ENCODE peak calls at places on chromosome 18, in eight cellular contexts. X, S, Z, F, O, Y, M and H are unnamed samples.

GRCh38 chr18:10401489-10401888 is 52.9 kb upstream of the APCDD1 start:
- DNase-seq in X (no peak), S (no peak), Z (peak; percentile 45), F (no peak), O (no peak), Y (no peak), M (peak; percentile 43), H (no peak)

GRCh38 chr18:59395226-59396175 is 36.4 kb upstream of the LMAN1 start:
- DNase-seq in X (no peak), S (no peak), Z (no peak), F (no peak), O (no peak), Y (no peak), M (no peak), H (no peak)

GRCh38 chr18:79620586-79621165 is 58.9 kb upstream of the CTDP1 start:
- DNase-seq in X (no peak), S (no peak), Z (no peak), F (no peak), O (peak; percentile 25), Y (no peak), M (no peak), H (no peak)

GRCh38 chr18:61535401-61535800 is 202.2 kb downstream of the CDH20 start:
- DNase-seq in X (no peak), S (no peak), Z (no peak), F (no peak), O (no peak), Y (no peak), M (no peak), H (no peak)

GRCh38 chr18:9708057-9708881 is at the start of gene RAB31:
- DNase-seq in X (peak; percentile 44), S (no peak), Z (peak; percentile 94), F (peak; percentile 41), O (no peak), Y (peak; percentile 84), M (no peak), H (peak; percentile 80)

GRCh38 chr18:80046011-80046410 is 11.8 kb downstream of the RBFA start:
- DNase-seq in X (no peak), S (no peak), Z (no peak), F (no peak), O (no peak), Y (no peak), M (no peak), H (no peak)

GRCh38 chr18:49447810-49448745 is 12.4 kb downstream of the DYM start:
- DNase-seq in X (peak; percentile 12), S (no peak), Z (peak; percentile 76), F (no peak), O (peak; percentile 56), Y (peak; percentile 84), M (no peak), H (peak; percentile 73)

GRCh38 chr18:48879008-48879431 is 71.7 kb downstream of the SMAD7 start:
- DNase-seq in X (no peak), S (no peak), Z (no peak), F (no peak), O (no peak), Y (no peak), M (no peak), H (no peak)

GRCh38 chr18:76205906-76206305 is 289.1 kb downstream of the ZNF516 start:
- DNase-seq in X (no peak), S (no peak), Z (no peak), F (no peak), O (no peak), Y (no peak), M (no peak), H (no peak)

GRCh38 chr18:76212958-76213357 is 282.1 kb downstream of the ZNF516 start:
- DNase-seq in X (no peak), S (no peak), Z (no peak), F (no peak), O (no peak), Y (no peak), M (no peak), H (peak; percentile 27)

GRCh38 chr18:76203552-76203951 is 291.5 kb downstream of the ZNF516 start:
- DNase-seq in X (no peak), S (no peak), Z (no peak), F (no peak), O (no peak), Y (no peak), M (no peak), H (no peak)

GRCh38 chr18:76209597-76209996 is 285.4 kb downstream of the ZNF516 start:
- DNase-seq in X (no peak), S (peak; percentile 28), Z (peak; percentile 75), F (no peak), O (no peak), Y (peak; percentile 22), M (peak; percentile 70), H (peak; percentile 13)

GRCh38 chr18:76208632-76209308 is 286.3 kb downstream of the ZNF516 start:
- DNase-seq in X (no peak), S (no peak), Z (no peak), F (no peak), O (no peak), Y (no peak), M (no peak), H (peak; percentile 25)
- H3K4me3 ChIP-seq in X (no peak overlapping the region), S (no peak overlapping the region), Z (no peak overlapping the region), F (no peak overlapping the region), O (no peak overlapping the region), Y (peak overlapping the region; percentile 2), M (no peak overlapping the region), H (peak overlapping the region; percentile 54)

GRCh38 chr18:34225218-34225553 is 473 bp upstream of the NOL4 start:
- DNase-seq in X (no peak), S (no peak), Z (no peak), F (no peak), O (no peak), Y (no peak), M (no peak), H (no peak)

GRCh38 chr18:34223893-34224422 is 755 bp downstream of the NOL4 start:
- DNase-seq in X (no peak), S (no peak), Z (peak; percentile 7), F (no peak), O (no peak), Y (no peak), M (no peak), H (peak; percentile 26)

GRCh38 chr18:34223164-34223892 is 1.4 kb downstream of the NOL4 start:
- DNase-seq in X (no peak), S (no peak), Z (peak; percentile 10), F (no peak), O (no peak), Y (no peak), M (no peak), H (peak; percentile 8)

GRCh38 chr18:34222396-34223163 is 2.1 kb downstream of the NOL4 start:
- DNase-seq in X (no peak), S (no peak), Z (peak; percentile 41), F (peak; percentile 51), O (no peak), Y (no peak), M (no peak), H (peak; percentile 70)

DNA sequence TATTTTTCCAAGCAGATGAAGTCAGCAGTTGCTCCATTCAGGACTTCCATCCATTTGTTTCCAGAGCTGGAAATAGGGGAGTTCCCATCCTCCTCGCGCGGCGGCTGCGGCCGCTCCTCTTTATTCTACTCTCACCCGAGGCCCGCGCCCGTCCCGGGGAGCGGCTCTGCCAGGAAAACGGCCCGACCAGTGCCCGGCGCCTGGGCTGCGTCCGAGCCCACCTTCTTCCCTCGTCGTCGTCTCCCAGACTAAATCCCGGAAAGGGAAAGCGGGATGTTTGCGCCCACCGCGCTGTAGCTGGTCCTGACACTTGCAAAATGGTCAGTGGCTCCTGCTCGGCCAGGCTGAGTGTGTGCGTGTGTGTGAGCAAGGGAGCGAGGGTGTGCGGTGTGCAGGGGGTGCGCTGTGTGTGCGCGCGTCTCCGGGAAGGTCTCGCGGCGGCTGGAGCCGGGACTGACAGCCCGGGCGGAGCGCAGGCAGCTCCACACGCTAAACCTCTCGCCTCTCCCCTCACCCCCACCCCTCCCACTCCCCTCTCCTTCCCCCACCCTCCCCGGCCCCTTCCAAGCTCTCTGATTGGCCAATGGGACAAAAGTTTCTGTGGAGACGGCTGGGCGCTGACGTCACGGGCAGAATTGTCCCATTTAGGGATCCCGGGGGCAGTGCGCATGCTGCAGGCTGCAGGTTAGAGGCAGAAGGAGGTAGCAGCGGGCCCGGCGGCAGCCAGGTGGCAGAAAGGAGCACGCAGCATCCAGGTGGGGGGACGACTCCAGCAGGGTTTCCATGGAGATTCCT is at the start of gene NOL4:
- DNase-seq in X (no peak), S (no peak), Z (peak; percentile 38), F (peak; percentile 92), O (no peak), Y (no peak), M (peak; percentile 12), H (peak; percentile 54)
- H3K4me3 ChIP-seq in X (no peak within 1 kb of the TSS), S (no peak within 1 kb of the TSS), Z (peak within 1 kb of the TSS; percentile 22), F (peak within 1 kb of the TSS; percentile 64), O (no peak within 1 kb of the TSS), Y (peak within 1 kb of the TSS; percentile 35), M (peak within 1 kb of the TSS; percentile 47), H (peak within 1 kb of the TSS; percentile 66)

DNA sequence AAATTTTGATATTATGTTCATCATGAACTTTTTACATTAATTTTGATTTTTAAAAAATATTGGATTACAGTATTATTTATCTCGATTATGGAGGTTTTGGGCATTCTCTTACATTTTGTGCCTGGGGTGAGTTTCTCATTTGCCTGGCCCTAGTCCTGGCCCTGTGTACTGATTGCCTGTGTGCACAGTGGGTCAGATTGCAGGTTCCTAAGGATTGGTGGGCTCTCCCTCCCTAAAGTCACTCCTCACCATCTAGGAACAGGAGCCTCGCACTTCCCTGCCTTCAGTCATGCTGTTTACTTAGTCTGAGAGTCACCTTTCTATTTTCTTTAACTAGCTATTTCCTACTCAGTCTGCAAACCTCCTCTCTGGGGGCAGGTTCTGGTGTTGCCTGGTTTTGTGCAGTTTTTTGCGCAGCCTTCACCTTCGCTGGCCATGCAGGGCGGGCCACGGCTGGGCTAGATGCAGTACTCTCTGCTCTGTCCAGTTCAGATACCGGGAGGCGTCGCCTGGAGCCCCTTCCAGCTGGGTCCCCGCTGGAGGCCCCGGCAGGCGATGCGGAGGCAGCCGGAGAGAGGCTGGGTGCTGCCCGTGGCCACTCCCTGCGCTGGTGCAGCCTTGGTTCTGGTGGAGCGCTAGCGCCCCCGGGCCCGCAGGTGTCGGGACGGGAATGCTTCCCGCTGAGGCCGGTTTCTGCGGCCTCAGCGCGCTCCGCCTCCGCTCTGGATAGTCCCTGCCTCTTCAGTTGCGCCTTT is 23.3 kb upstream of the MC5R start:
- DNase-seq in X (peak; percentile 58), S (no peak), Z (peak; percentile 45), F (peak; percentile 56), O (no peak), Y (peak; percentile 37), M (no peak), H (peak; percentile 14)
- H3K4me3 ChIP-seq in X (peak overlapping the region; percentile 39), S (no peak overlapping the region), Z (no peak overlapping the region), F (peak overlapping the region; percentile 24), O (no peak overlapping the region), Y (no peak overlapping the region), M (peak overlapping the region; percentile 30), H (no peak overlapping the region)

GRCh38 chr18:63148449-63149199 is 170.9 kb downstream of the BCL2 start:
- DNase-seq in X (no peak), S (peak; percentile 44), Z (peak; percentile 79), F (no peak), O (no peak), Y (peak; percentile 78), M (no peak), H (no peak)

GRCh38 chr18:63150942-63151421 is 168.6 kb downstream of the BCL2 start:
- DNase-seq in X (no peak), S (no peak), Z (no peak), F (no peak), O (no peak), Y (no peak), M (no peak), H (peak; percentile 82)

GRCh38 chr18:63152096-63152495 is 167.5 kb downstream of the BCL2 start:
- DNase-seq in X (no peak), S (no peak), Z (no peak), F (no peak), O (peak; percentile 60), Y (no peak), M (no peak), H (no peak)

GRCh38 chr18:63149200-63149587 is 170.4 kb downstream of the BCL2 start:
- DNase-seq in X (no peak), S (no peak), Z (no peak), F (no peak), O (no peak), Y (no peak), M (no peak), H (peak; percentile 66)

DNA sequence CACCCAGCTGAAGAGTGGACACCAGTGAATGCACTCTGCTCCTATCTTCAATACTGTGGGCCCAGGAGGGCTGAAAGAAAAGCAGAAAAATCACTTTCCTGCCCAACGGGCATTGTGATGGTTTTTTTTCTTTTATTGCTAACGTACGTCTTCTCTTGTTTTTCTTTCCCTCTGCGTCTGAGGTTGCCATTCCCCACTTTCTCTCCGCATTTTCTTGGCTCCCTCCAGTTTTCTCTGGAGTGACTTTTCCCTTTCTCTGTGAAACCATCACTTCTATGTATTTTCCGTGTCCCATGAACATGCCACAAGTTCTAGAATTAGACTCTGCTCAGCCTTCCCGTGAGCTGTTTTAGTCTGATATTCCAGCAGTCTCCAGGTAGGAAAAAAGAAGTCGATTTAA is 169.2 kb downstream of the BCL2 start:
- DNase-seq in X (no peak), S (no peak), Z (no peak), F (no peak), O (no peak), Y (no peak), M (no peak), H (no peak)
- H3K4me3 ChIP-seq in X (no peak overlapping the region), S (no peak overlapping the region), Z (no peak overlapping the region), F (no peak overlapping the region), O (no peak overlapping the region), Y (no peak overlapping the region), M (no peak overlapping the region), H (peak overlapping the region; percentile 15)